ENCODE peak calls at places on chromosomes 4 and X, in five cellular contexts. W, A, N, R and H are unnamed samples. For H3K4me1, the result is how much of the 10 kb centered on the place peaks cover.

GRCh38 chr4:102554482-102554881 is 53.3 kb downstream of the NFKB1 start:
- DNase-seq in R (no peak), W (no peak), N (peak), A (no peak), H (peak)

GRCh38 chrX:17072726-17073125 is 126.3 kb downstream of the REPS2 start:
- DNase-seq in A (no peak), N (no peak), W (no peak), R (no peak), H (no peak)

GRCh38 chrX:12981880-12982279 is 7.0 kb downstream of the TMSB4X start:
- DNase-seq in A (no peak), R (no peak), W (no peak), N (no peak), H (no peak)

GRCh38 chr4:172481802-172482508 is 668.8 kb downstream of the GALNTL6 start:
- DNase-seq in A (no peak), R (no peak), W (no peak), N (no peak), H (no peak)

GRCh38 chrX:115561605-115562491 is 874 bp downstream of the PLS3 start:
- DNase-seq in R (no peak), A (peak), N (peak), W (peak), H (peak)

GRCh38 chr4:160848901-160849735 is 1314.7 kb downstream of the FSTL5 start:
- DNase-seq in R (no peak), W (no peak), A (peak), N (no peak), H (no peak)

GRCh38 chr4:7861440-7861881 is 78.2 kb downstream of the AFAP1 start:
- DNase-seq in W (no peak), R (no peak), A (no peak), N (peak), H (peak)

GRCh38 chrX:97399400-97399799 is 515.7 kb downstream of the RPA4 start:
- DNase-seq in A (no peak), N (peak), W (no peak), R (no peak), H (no peak)

GRCh38 chr4:179164642-179165338 is 1722.6 kb upstream of the AGA start:
- DNase-seq in W (no peak), N (no peak), A (no peak), R (no peak), H (no peak)

GRCh38 chr4:42781325-42781724 is 111.2 kb upstream of the GRXCR1 start:
- DNase-seq in N (no peak), W (no peak), R (no peak), A (no peak), H (no peak)

GRCh38 chr4:77734928-77735327 is 84.2 kb downstream of the CNOT6L start:
- DNase-seq in N (peak), W (no peak), R (peak), A (peak), H (no peak)

GRCh38 chrX:19886888-19887531 is 390 bp downstream of the SH3KBP1 start:
- DNase-seq in R (peak), N (peak), W (no peak), A (no peak), H (no peak)

GRCh38 chr4:154361450-154361849 is 130.1 kb downstream of the DCHS2 start:
- DNase-seq in R (no peak), A (no peak), W (no peak), N (no peak), H (no peak)

GRCh38 chr4:169615467-169616106 is 3.2 kb upstream of the NEK1 start:
- DNase-seq in N (peak), W (no peak), R (no peak), A (no peak), H (no peak)

GRCh38 chr4:137968956-137969709 is 273.0 kb downstream of the SLC7A11 start:
- DNase-seq in R (no peak), N (peak), W (no peak), A (no peak), H (no peak)

GRCh38 chr4:69881173-69881773 is 21.3 kb upstream of the SULT1E1 start:
- DNase-seq in N (peak), A (peak), R (peak), W (peak), H (no peak)

GRCh38 chrX:123487226-123487625 is 245.6 kb downstream of the THOC2 start:
- DNase-seq in W (no peak), R (no peak), N (peak), A (no peak), H (no peak)

GRCh38 chrX:12844319-12844718 is 22.6 kb upstream of the TLR7 start:
- DNase-seq in W (no peak), A (no peak), N (no peak), R (no peak), H (no peak)

GRCh38 chrX:31670245-31670644 is 598.4 kb upstream of the FTHL17 start:
- DNase-seq in W (no peak), N (no peak), R (no peak), A (no peak), H (no peak)

GRCh38 chr4:55143858-55144257 is 18.5 kb upstream of the KDR start:
- DNase-seq in R (no peak), N (no peak), W (no peak), A (no peak), H (no peak)

GRCh38 chr4:14177987-14178386 is 550.5 kb upstream of the BOD1L1 start:
- DNase-seq in W (no peak), A (no peak), N (no peak), R (no peak), H (no peak)

GRCh38 chr4:98314791-98315565 is 53.8 kb downstream of the RAP1GDS1 start:
- DNase-seq in R (no peak), W (no peak), N (peak), A (no peak), H (no peak)

GRCh38 chr4:151599876-151600275 is 160.9 kb downstream of the GATB start:
- DNase-seq in W (no peak), A (no peak), R (no peak), N (peak), H (no peak)

GRCh38 chrX:87636533-87636932 is 118.9 kb downstream of the KLHL4 start:
- DNase-seq in N (no peak), R (no peak), W (no peak), A (no peak), H (no peak)

GRCh38 chr4:25937801-25938200 is 23.8 kb downstream of the SMIM20 start:
- DNase-seq in W (no peak), R (no peak), A (no peak), N (peak), H (no peak)

GRCh38 chr4:73763877-73764276 is 23.5 kb downstream of the CXCL8 start:
- DNase-seq in R (no peak), A (no peak), N (no peak), W (no peak), H (no peak)

GRCh38 chrX:104922206-104922621 is 298.3 kb downstream of the TEX13A start:
- DNase-seq in W (peak), N (peak), R (peak), A (peak), H (peak)

GRCh38 chrX:143853488-143853887 is 30.4 kb upstream of the UBE2NL start:
- DNase-seq in R (no peak), N (no peak), W (no peak), A (no peak), H (no peak)

GRCh38 chr4:173014113-173014558 is 154.5 kb upstream of the GALNT7 start:
- DNase-seq in W (no peak), N (peak), A (peak), R (no peak), H (no peak)

GRCh38 chr4:89427765-89428164 is 120.2 kb upstream of the GPRIN3 start:
- DNase-seq in N (no peak), W (no peak), A (no peak), R (no peak), H (no peak)

GRCh38 chr4:25915359-25915716 is 1.3 kb downstream of the SMIM20 start:
- DNase-seq in R (no peak), N (no peak), W (no peak), A (no peak), H (no peak)

GRCh38 chr4:127997534-127998388 is 32.6 kb downstream of the ABHD18 start:
- DNase-seq in W (no peak), A (no peak), R (no peak), N (peak), H (no peak)

GRCh38 chr4:148026022-148026421 is 294.1 kb downstream of the ARHGAP10 start:
- DNase-seq in W (no peak), R (no peak), A (no peak), N (peak), H (no peak)

GRCh38 chr4:113614414-113614813 is 147.1 kb downstream of the CAMK2D start:
- DNase-seq in W (no peak), R (no peak), N (no peak), A (no peak), H (no peak)
- H3K4me1 ChIP-seq in W (under half), R (under half), N (under half), A (under half), H (under half)

GRCh38 chr4:795726-796119 is 30.2 kb downstream of the CPLX1 start:
- DNase-seq in R (no peak), N (no peak), W (no peak), A (no peak), H (no peak)

GRCh38 chr4:796206-796605 is 29.7 kb downstream of the CPLX1 start:
- DNase-seq in N (no peak), W (no peak), R (no peak), A (no peak), H (no peak)

GRCh38 chr4:794911-795725 is 30.8 kb downstream of the CPLX1 start:
- DNase-seq in W (no peak), N (peak), A (no peak), R (no peak), H (no peak)

GRCh38 chr4:793941-794621 is 31.8 kb downstream of the CPLX1 start:
- DNase-seq in A (no peak), W (no peak), N (no peak), R (no peak), H (no peak)

DNA sequence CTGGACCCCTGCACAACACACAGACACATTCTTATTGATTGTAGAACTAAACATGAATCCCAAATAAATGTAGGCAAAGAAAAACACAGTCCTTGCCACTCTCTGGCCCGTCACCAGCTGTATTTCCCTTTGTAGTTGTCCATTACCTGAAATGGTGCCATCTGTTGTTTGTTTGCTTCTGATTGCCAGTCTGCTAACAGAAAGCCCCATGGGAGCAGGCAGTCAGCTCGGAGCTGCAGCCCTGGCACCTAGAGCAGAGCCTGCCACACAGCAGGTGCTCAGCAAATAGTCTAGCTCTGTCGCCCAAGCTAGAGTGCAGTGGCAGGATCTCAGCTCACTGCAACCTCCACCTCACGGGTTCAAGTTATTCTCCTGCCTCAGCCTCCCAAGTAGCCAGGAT is 28.9 kb downstream of the CPLX1 start:
- DNase-seq in A (no peak), W (no peak), N (no peak), R (no peak), H (no peak)
- H3K4me3 ChIP-seq in A (no peak), W (no peak), N (no peak), R (no peak), H (no peak)

GRCh38 chr4:118765399-118765798 is 70.5 kb downstream of the SEC24D start:
- DNase-seq in R (no peak), N (peak), A (peak), W (no peak), H (no peak)

GRCh38 chr4:118761387-118762016 is 74.4 kb downstream of the SEC24D start:
- DNase-seq in A (no peak), R (no peak), W (no peak), N (no peak), H (no peak)

GRCh38 chr4:118760493-118760892 is 75.3 kb downstream of the METTL14 start:
- DNase-seq in R (no peak), A (no peak), N (no peak), W (no peak), H (no peak)

GRCh38 chr4:118762146-118762545 is 73.8 kb downstream of the SEC24D start:
- DNase-seq in N (no peak), A (no peak), W (no peak), R (no peak), H (no peak)

GRCh38 chr4:118762753-118763477 is 73.0 kb downstream of the SEC24D start:
- DNase-seq in N (peak), W (no peak), A (no peak), R (no peak), H (no peak)
- H3K4me1 ChIP-seq in N (half or more), W (under half), A (under half), R (under half), H (under half)

DNA sequence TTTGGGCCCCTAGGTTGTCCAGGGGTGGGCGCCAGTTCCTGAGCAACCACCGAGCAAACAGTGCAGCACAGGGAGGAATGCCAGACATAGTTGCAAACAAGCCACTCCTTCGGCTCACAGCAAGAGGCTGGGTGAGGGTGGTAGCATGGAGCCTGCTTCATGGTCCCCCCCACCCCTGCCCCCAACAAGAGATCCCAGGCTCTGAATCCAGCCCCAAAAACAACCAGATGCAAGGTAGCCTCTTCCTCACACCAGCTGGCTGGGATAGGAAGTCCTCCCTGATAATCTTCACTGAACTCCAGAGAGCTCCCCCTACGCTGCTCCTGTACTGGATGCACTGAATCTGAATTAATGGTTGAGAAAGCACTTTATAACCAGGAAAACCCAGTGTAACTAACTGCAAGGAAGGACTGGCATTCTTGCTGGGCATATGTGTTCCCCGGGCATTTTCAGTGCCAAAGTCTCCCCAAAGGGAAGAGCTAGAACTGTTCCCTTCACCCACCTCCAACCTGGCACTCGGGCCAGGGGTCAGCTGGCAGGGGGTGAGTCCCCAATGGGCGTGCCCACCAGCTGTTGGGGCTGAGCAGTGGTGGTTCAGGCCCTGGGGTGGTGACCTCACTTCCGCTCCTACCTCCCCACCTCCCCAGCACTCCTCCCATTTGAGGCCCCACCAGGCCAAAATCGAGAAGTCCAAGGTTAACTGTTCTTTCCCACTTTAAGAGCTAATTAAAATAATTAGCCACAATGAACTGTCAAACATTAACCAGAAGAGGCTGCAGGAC is 1.5 kb downstream of the ELF4 start:
- DNase-seq in R (peak), N (peak), W (no peak), A (peak), H (no peak)
- H3K4me3 ChIP-seq in R (peak), N (peak), W (peak), A (peak), H (peak)

DNA sequence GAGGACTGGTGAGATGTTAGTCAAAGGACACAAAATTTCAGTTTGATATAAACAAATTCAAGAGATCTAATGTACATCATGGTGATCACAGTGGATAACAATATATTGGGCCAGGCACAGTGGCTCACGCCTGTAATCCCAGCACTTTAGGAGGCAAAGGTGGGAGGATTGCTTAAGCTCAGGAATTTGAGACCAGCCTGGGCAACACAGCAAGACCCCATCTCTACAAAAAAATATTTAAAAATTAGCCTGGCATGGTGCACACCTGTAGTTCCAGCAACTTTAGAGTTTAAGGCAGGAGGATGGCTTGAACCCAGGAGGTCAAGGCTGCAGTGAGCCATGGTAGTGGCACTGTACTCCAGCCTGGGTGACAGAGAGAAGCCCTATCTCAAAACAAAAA is 8.7 kb downstream of the SCARB2 start:
- DNase-seq in W (no peak), R (no peak), N (no peak), A (no peak), H (no peak)
- H3K4me1 ChIP-seq in W (under half), R (under half), N (under half), A (half or more), H (half or more)